ENCODE peak calls at places on chromosomes 3 and 15, in nine cellular contexts. G is cardiac septum; T is NCI-H2171 treated with DMSO at 0.1 percent for 48 hours; O is stimulated activated CD4-positive, alpha-beta T cell treated with anti-CD3 and anti-CD28 coated beads, TNF-alpha, amount 100 ng/mL, for 1 hour; H is NCI-H1092; X is GOT3; J is 8988T; B is NCI-H2081; Q is HFF-Myc. Y is an unnamed sample.

GRCh38 chr15:51004103-51004536 is 90.6 kb downstream of the TNFAIP8L3 start:
- DNase-seq in G (no peak), T (no peak), O (no peak), H (no peak), X (no peak), J (no peak), B (no peak), Q (no peak), Y (no peak)

GRCh38 chr15:51375966-51376640 is 34.6 kb downstream of the GLDN start:
- DNase-seq in G (no peak), T (no peak), O (no peak), H (no peak), X (no peak), J (no peak), B (no peak), Q (no peak), Y (no peak)

GRCh38 chr15:91491131-91491950 is 362.2 kb upstream of the SLCO3A1 start:
- DNase-seq in G (no peak), T (no peak), O (no peak), H (no peak), X (no peak), J (no peak), B (no peak), Q (no peak), Y (no peak)

GRCh38 chr15:51658664-51659063 is 22.6 kb upstream of the SCG3 start:
- DNase-seq in G (no peak), T (no peak), O (no peak), H (no peak), X (no peak), J (no peak), B (no peak), Q (no peak), Y (no peak)

GRCh38 chr3:102483556-102483955 is 48.7 kb downstream of the ZPLD1 start:
- DNase-seq in G (no peak), T (no peak), O (no peak), H (no peak), X (no peak), J (no peak), B (no peak), Q (no peak), Y (no peak)

GRCh38 chr3:188385295-188385694 is 231.3 kb downstream of the LPP start:
- DNase-seq in G (no peak), T (no peak), O (no peak), H (no peak), X (no peak), J (no peak), B (no peak), Q (no peak), Y (no peak)

GRCh38 chr3:37974121-37974927 is 16.3 kb upstream of the VILL start:
- DNase-seq in G (peak), T (no peak), O (peak), H (peak), X (no peak), J (peak), B (no peak), Q (no peak), Y (no peak)

GRCh38 chr3:124142389-124142970 is 150.6 kb upstream of the ROPN1 start:
- DNase-seq in G (no peak), T (no peak), O (no peak), H (no peak), X (no peak), J (no peak), B (no peak), Q (no peak), Y (no peak)

Y was measured in thoracic aorta.